ENCODE peak calls at places on chromosomes 3 and 15, in four cellular contexts. K is prostate gland, V is astrocyte, S is trophoblast cell. E is an unnamed sample. For H3K36me3, the result is how much of the 10 kb centered on the place peaks cover.

GRCh38 chr3:24986635-24987034 is 441.4 kb upstream of the RARB start:
- DNase-seq in K (no peak), V (no peak), S (no peak), E (no peak)

GRCh38 chr15:94397377-94397776 is 166.0 kb downstream of the MCTP2 start:
- DNase-seq in K (no peak), V (no peak), S (no peak), E (no peak)

GRCh38 chr3:28104896-28105554 is 136.4 kb upstream of the CMC1 start:
- DNase-seq in K (no peak), V (no peak), S (no peak), E (no peak)

GRCh38 chr3:38141952-38142273 is 3.5 kb downstream of the MYD88 start:
- DNase-seq in K (no peak), V (no peak), S (no peak), E (no peak)

GRCh38 chr3:24018784-24019570 is 73.9 kb downstream of the NR1D2 start:
- DNase-seq in K (peak), V (no peak), S (no peak), E (no peak)

GRCh38 chr3:113536627-113537101 is 4.3 kb downstream of the SIDT1 start:
- DNase-seq in K (peak), V (no peak), S (peak), E (peak)

GRCh38 chr3:16101295-16102186 is 72.9 kb upstream of the GALNT15 start:
- DNase-seq in K (no peak), V (peak), S (peak), E (peak)

GRCh38 chr3:139111392-139112229 is 66.9 kb upstream of the PRR23C start:
- DNase-seq in K (peak), V (peak), S (peak), E (peak)

GRCh38 chr15:74531144-74531811 is 9.7 kb upstream of the ARID3B start:
- DNase-seq in K (no peak), V (peak), S (peak), E (no peak)

GRCh38 chr3:71125729-71126128 is 457.8 kb downstream of the FOXP1 start:
- DNase-seq in K (no peak), V (no peak), S (no peak), E (no peak)

GRCh38 chr3:169367016-169367415 is 296.5 kb downstream of the MECOM start:
- DNase-seq in K (no peak), V (no peak), S (no peak), E (no peak)

GRCh38 chr3:196753201-196753600 is 13.5 kb downstream of the PAK2 start:
- DNase-seq in K (no peak), V (no peak), S (no peak), E (no peak)

GRCh38 chr3:24496529-24497482 is 2.2 kb upstream of the THRB start:
- DNase-seq in K (peak), V (peak), S (peak), E (peak)

GRCh38 chr15:51825701-51826100 is 3.8 kb upstream of the TMOD3 start:
- DNase-seq in K (no peak), V (no peak), S (no peak), E (no peak)

GRCh38 chr3:23739536-23739935 is 66.2 kb upstream of the UBE2E1 start:
- DNase-seq in K (no peak), V (peak), S (peak), E (no peak)

GRCh38 chr3:35864871-35865270 is 225.5 kb downstream of the ARPP21 start:
- DNase-seq in K (no peak), V (no peak), S (no peak), E (no peak)

GRCh38 chr3:52216585-52217408 is 8.6 kb downstream of the TLR9 start:
- DNase-seq in K (peak), V (peak), S (peak), E (peak)

GRCh38 chr15:29091666-29092065 is 178.0 kb downstream of the NSMCE3 start:
- DNase-seq in K (no peak), V (no peak), S (no peak), E (no peak)

GRCh38 chr3:138441742-138442141 is 7.3 kb downstream of the ESYT3 start:
- DNase-seq in K (no peak), V (no peak), S (no peak), E (no peak)

GRCh38 chr3:99248130-99248529 is 346.6 kb upstream of the DCBLD2 start:
- DNase-seq in K (no peak), V (peak), S (peak), E (no peak)

GRCh38 chr3:66037330-66037985 is 1.3 kb downstream of the MAGI1 start:
- DNase-seq in K (peak), V (peak), S (peak), E (peak)

GRCh38 chr3:135416182-135416581 is 549.3 kb upstream of the PPP2R3A start:
- DNase-seq in K (no peak), V (no peak), S (no peak), E (no peak)

GRCh38 chr3:112132975-112133448 is at the start of gene GCSAM:
- DNase-seq in K (peak), V (no peak), S (peak), E (peak)

GRCh38 chr15:37824717-37825382 is 109.6 kb upstream of the TMCO5A start:
- DNase-seq in K (no peak), V (peak), S (peak), E (no peak)

GRCh38 chr15:63970723-63971426 is 75.4 kb downstream of the DAPK2 start:
- DNase-seq in K (no peak), V (no peak), S (peak), E (no peak)

GRCh38 chr3:42572278-42572677 is 9.5 kb downstream of the SEC22C start:
- DNase-seq in K (no peak), V (no peak), S (peak), E (peak)

GRCh38 chr3:116663161-116663885 is 46.3 kb upstream of the TUSC7 start:
- DNase-seq in K (no peak), V (no peak), S (no peak), E (no peak)

GRCh38 chr3:48689384-48689783 is 3.7 kb upstream of the NCKIPSD start:
- DNase-seq in K (no peak), V (no peak), S (no peak), E (no peak)
- H3K36me3 ChIP-seq in K (under half), V (half or more), S (half or more), E (under half)

GRCh38 chr15:66505818-66506217 is 692 bp downstream of the ZWILCH start:
- DNase-seq in K (no peak), V (no peak), S (no peak), E (no peak)

GRCh38 chr15:66504563-66505429 is at the start of the genes RPL4 and ZWILCH:
- DNase-seq in K (peak), V (peak), S (peak), E (peak)

GRCh38 chr15:66503780-66504562 is 684 bp downstream of the RPL4 start:
- DNase-seq in K (no peak), V (no peak), S (no peak), E (no peak)

GRCh38 chr15:66505430-66505811 is 295 bp downstream of the ZWILCH start:
- DNase-seq in K (no peak), V (peak), S (peak), E (no peak)

GRCh38 chr15:66502491-66502890 is 2.2 kb downstream of the RPL4 start:
- DNase-seq in K (no peak), V (no peak), S (no peak), E (no peak)
- H3K27ac ChIP-seq in K (no peak), V (peak), S (no peak), E (no peak)

GRCh38 chr15:93044301-93045190 is 44.5 kb downstream of the RGMA start:
- DNase-seq in K (no peak), V (no peak), S (no peak), E (no peak)
- H3K36me3 ChIP-seq in K (under half), V (under half), S (under half), E (under half)

GRCh38 chr3:57919987-57920386 is 88.2 kb upstream of the FLNB start:
- DNase-seq in K (peak), V (no peak), S (no peak), E (no peak)

GRCh38 chr3:57923101-57923500 is 85.1 kb upstream of the FLNB start:
- DNase-seq in K (no peak), V (no peak), S (peak), E (no peak)

GRCh38 chr3:57917611-57918010 is 90.6 kb upstream of the FLNB start:
- DNase-seq in K (peak), V (no peak), S (no peak), E (no peak)

DNA sequence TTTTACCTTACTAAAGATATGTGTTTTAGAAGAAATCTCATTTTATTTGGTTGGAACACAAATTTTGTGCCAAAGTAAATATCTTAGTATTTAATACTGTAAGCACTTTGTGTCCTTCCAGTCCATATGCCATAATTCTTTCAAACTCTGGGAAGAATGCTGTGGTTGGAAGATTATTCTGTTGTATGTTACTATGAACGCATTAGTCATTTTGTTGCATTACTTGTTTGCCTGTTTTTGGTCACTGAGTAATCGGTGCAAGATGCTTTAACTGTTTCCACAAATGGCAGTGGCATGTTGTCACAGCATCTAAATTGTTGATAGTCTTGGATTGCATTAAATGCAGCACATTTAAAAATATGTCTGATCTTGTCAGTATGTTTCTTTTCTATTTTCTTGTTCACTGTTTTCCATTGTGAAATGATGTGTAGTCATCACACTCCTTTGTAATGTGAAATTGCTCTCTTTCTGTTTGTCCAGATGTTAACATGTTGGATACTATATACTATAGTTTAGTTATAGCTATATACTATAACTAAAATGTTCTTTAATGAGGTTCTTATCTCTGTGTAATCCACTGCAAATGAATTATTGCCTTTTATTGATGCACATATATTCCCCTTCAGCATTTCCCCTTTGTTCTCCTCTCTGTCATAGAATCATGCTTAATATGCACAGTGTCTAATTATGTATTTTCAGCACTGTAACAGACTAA is 89.9 kb upstream of the FLNB start:
- DNase-seq in K (no peak), V (peak), S (peak), E (no peak)
- H3K27ac ChIP-seq in K (peak), V (peak), S (no peak), E (no peak)

GRCh38 chr15:90479656-90480055 is 50.1 kb upstream of the CRTC3 start:
- DNase-seq in K (peak), V (peak), S (peak), E (no peak)
- H3K36me3 ChIP-seq in K (under half), V (half or more), S (under half), E (under half)

GRCh38 chr15:99706557-99707303 is 26.5 kb downstream of the LYSMD4 start:
- DNase-seq in K (no peak), V (no peak), S (no peak), E (no peak)
- H3K27ac ChIP-seq in K (no peak), V (no peak), S (no peak), E (no peak)

DNA sequence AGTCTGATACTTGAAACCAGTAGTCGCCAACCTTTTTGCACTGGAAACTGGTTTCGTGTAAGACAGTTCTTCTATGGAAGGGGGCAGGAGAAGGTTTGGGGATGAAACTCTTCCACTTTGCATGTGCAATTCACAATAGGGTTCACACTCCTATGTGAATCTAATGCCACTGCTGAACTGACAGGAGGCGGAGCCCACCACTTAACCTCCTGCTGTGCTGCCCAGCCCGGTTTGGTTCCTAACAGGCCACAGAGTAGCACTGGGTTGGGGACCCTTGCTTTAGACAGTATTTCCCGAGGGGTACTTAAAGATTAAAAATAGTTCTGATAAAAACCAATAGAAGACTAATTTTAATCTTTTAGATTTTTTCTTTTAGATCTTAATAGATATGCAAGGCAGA is 11.1 kb downstream of the TFG start:
- DNase-seq in K (no peak), V (no peak), S (no peak), E (no peak)
- H3K36me3 ChIP-seq in K (under half), V (under half), S (under half), E (under half)

GRCh38 chr3:154177406-154177805 is 56.2 kb downstream of the ARHGEF26 start:
- DNase-seq in K (no peak), V (no peak), S (no peak), E (no peak)

GRCh38 chr3:154181127-154181691 is 60.0 kb downstream of the ARHGEF26 start:
- DNase-seq in K (peak), V (no peak), S (peak), E (no peak)

GRCh38 chr3:154175041-154175440 is 53.9 kb downstream of the ARHGEF26 start:
- DNase-seq in K (no peak), V (no peak), S (no peak), E (no peak)

GRCh38 chr3:154176036-154176435 is 54.8 kb downstream of the ARHGEF26 start:
- DNase-seq in K (no peak), V (no peak), S (no peak), E (no peak)

GRCh38 chr3:154178172-154178571 is 57.0 kb downstream of the ARHGEF26 start:
- DNase-seq in K (no peak), V (no peak), S (no peak), E (no peak)
- H3K27ac ChIP-seq in K (no peak), V (no peak), S (no peak), E (no peak)

GRCh38 chr15:60375255-60375809 is 22.5 kb downstream of the ANXA2 start:
- DNase-seq in K (no peak), V (no peak), S (no peak), E (no peak)
- H3K36me3 ChIP-seq in K (under half), V (half or more), S (half or more), E (under half)

GRCh38 chr3:67655364-67656121 is 1.1 kb upstream of the SUCLG2 start:
- DNase-seq in K (peak), V (no peak), S (peak), E (peak)
- H3K27ac ChIP-seq in K (no peak), V (no peak), S (no peak), E (no peak)

E was measured in colonic mucosa.